ENCODE peak calls at places on chromosomes 6 and 20, in seven cellular contexts. C is IMR-90; U is CD8-positive, alpha-beta T cell; F is SJSA1; R is heart right ventricle; W is HCT116; K is GM23248. M is an unnamed sample. For H3K27me3, the result is how much of the 10 kb centered on the place peaks cover.

GRCh38 chr6:128600397-128600951 is 80.1 kb upstream of the PTPRK start:
- DNase-seq in R (no peak), C (peak), U (no peak), K (peak), W (no peak), F (peak), M (no peak)

GRCh38 chr6:10516953-10517352 is 4.2 kb upstream of the GCNT2 start:
- DNase-seq in W (no peak), C (no peak), F (no peak), U (no peak), R (no peak), K (no peak), M (no peak)

GRCh38 chr6:112562348-112563220 is 215.5 kb downstream of the RFPL4B start:
- DNase-seq in U (no peak), W (no peak), C (peak), K (peak), R (no peak), F (no peak), M (no peak)

GRCh38 chr20:2023151-2023550 is 29.3 kb upstream of the PDYN start:
- DNase-seq in K (no peak), W (peak), F (no peak), U (no peak), R (no peak), C (no peak), M (no peak)

GRCh38 chr6:142761756-142762155 is 183.2 kb downstream of the HIVEP2 start:
- DNase-seq in F (no peak), C (no peak), K (no peak), U (no peak), W (no peak), R (no peak), M (no peak)

GRCh38 chr20:33730946-33731692 is 677 bp upstream of the ZNF341 start:
- DNase-seq in W (no peak), R (no peak), K (no peak), C (no peak), U (peak), F (no peak), M (no peak)

GRCh38 chr6:37654727-37655500 is 42.8 kb downstream of the MDGA1 start:
- DNase-seq in U (no peak), W (no peak), K (no peak), F (no peak), R (no peak), C (no peak), M (no peak)

GRCh38 chr20:22617160-22617559 is 32.8 kb upstream of the FOXA2 start:
- DNase-seq in C (no peak), W (no peak), R (no peak), U (no peak), K (no peak), F (no peak), M (no peak)

GRCh38 chr6:140988780-140989179 is 1143.9 kb upstream of the GJE1 start:
- DNase-seq in K (no peak), U (no peak), R (no peak), W (no peak), F (no peak), C (no peak), M (no peak)

GRCh38 chr6:121436172-121436965 is 923 bp downstream of the GJA1 start:
- DNase-seq in U (no peak), W (no peak), R (no peak), F (no peak), K (peak), C (no peak), M (no peak)

GRCh38 chr6:131813991-131814390 is 6.2 kb downstream of the ENPP1 start:
- DNase-seq in U (no peak), C (no peak), W (no peak), R (no peak), K (no peak), F (no peak), M (no peak)

GRCh38 chr20:5844063-5844681 is 94.0 kb downstream of the SHLD1 start:
- DNase-seq in F (no peak), R (no peak), C (peak), W (peak), U (no peak), K (peak), M (no peak)

GRCh38 chr6:149454405-149454848 is 30.4 kb downstream of the ZC3H12D start:
- DNase-seq in R (peak), K (peak), U (no peak), C (peak), W (no peak), F (peak), M (no peak)

GRCh38 chr20:1935696-1936366 is 40.6 kb downstream of the SIRPA start:
- DNase-seq in F (no peak), K (peak), U (no peak), W (no peak), C (no peak), R (peak), M (no peak)

GRCh38 chr6:153872946-153873345 is 166.1 kb upstream of the OPRM1 start:
- DNase-seq in C (no peak), K (no peak), U (no peak), R (no peak), W (no peak), F (no peak), M (no peak)

GRCh38 chr20:38109657-38110524 is 55.2 kb downstream of the TGM2 start:
- DNase-seq in K (peak), R (peak), C (peak), F (peak), U (peak), W (no peak), M (peak)

GRCh38 chr6:8574311-8574710 is 139.0 kb upstream of the SLC35B3 start:
- DNase-seq in R (no peak), F (no peak), K (no peak), U (no peak), C (no peak), W (no peak), M (no peak)

GRCh38 chr6:159931112-159931511 is 37.8 kb upstream of the IGF2R start:
- DNase-seq in U (no peak), R (no peak), F (no peak), C (no peak), K (no peak), W (no peak), M (no peak)

GRCh38 chr6:113857565-113858066 is 471 bp downstream of the MARCKS start:
- DNase-seq in U (no peak), R (peak), F (peak), K (peak), C (no peak), W (no peak), M (no peak)

GRCh38 chr6:150070236-150070860 is 1.4 kb upstream of the ULBP3 start:
- DNase-seq in F (no peak), W (no peak), U (no peak), R (no peak), C (no peak), K (no peak), M (no peak)

GRCh38 chr20:41142914-41143313 is 5.6 kb downstream of the PLCG1 start:
- DNase-seq in W (no peak), C (no peak), K (no peak), U (peak), R (no peak), F (no peak), M (no peak)

GRCh38 chr6:93915961-93916360 is 496.6 kb upstream of the EPHA7 start:
- DNase-seq in W (no peak), K (no peak), F (no peak), C (no peak), R (no peak), U (no peak), M (no peak)

GRCh38 chr20:31644701-31645100 is 7.0 kb downstream of the COX4I2 start:
- DNase-seq in U (no peak), W (no peak), C (no peak), R (no peak), F (no peak), K (peak), M (no peak)

GRCh38 chr20:57584768-57585461 is 24.0 kb downstream of the PCK1 start:
- DNase-seq in U (no peak), F (no peak), W (no peak), K (no peak), C (no peak), R (no peak), M (no peak)

GRCh38 chr6:92109256-92109655 is 1310.1 kb downstream of the EPHA7 start:
- DNase-seq in C (no peak), U (no peak), W (no peak), R (no peak), F (no peak), K (no peak), M (no peak)

GRCh38 chr6:20044883-20045282 is 167.4 kb downstream of the MBOAT1 start:
- DNase-seq in F (no peak), U (no peak), R (no peak), W (no peak), K (no peak), C (no peak), M (no peak)

GRCh38 chr6:144898741-144899140 is 613.6 kb downstream of the UTRN start:
- DNase-seq in R (no peak), U (no peak), W (no peak), F (no peak), C (no peak), K (peak), M (no peak)
- H3K27me3 ChIP-seq in R (under half), U (under half), W (under half), F (under half), C (under half), K (under half), M (under half)

GRCh38 chr6:27439371-27439770 is 33.5 kb downstream of the ZNF184 start:
- DNase-seq in K (no peak), C (no peak), F (no peak), R (no peak), U (no peak), W (no peak), M (no peak)
- H3K27me3 ChIP-seq in K (under half), C (under half), F (under half), R (under half), U (under half), W (under half), M (under half)

DNA sequence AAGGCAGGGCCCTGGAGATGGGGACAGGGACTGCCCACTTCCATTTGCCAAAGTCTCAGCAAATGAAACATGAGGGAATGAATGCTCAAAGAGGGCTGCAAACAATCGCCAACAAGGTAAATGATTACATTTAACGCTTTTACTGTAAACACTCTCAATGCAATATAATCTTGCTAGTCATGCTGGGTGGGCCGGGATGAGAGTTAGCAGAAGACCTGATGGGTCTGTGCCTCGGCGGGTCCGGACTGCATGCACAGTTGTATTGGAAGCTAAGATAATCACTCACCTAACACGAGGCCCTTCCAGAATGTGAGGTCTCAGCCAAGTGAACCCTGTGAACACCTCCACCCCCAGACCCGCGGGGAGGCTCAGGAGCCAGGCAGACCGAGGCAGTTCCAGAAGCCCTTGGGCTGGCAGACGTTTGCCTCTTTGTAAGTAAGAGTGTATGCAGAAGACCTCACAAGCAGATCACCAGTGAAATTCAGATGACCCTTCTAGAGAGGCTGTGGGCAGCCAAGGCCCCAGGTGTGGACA is 4.7 kb upstream of the SLCO4A1 start:
- DNase-seq in W (no peak), K (no peak), C (no peak), F (no peak), U (no peak), R (peak), M (no peak)
- H3K27me3 ChIP-seq in W (under half), K (under half), C (half or more), F (under half), U (under half), R (under half), M (under half)

DNA sequence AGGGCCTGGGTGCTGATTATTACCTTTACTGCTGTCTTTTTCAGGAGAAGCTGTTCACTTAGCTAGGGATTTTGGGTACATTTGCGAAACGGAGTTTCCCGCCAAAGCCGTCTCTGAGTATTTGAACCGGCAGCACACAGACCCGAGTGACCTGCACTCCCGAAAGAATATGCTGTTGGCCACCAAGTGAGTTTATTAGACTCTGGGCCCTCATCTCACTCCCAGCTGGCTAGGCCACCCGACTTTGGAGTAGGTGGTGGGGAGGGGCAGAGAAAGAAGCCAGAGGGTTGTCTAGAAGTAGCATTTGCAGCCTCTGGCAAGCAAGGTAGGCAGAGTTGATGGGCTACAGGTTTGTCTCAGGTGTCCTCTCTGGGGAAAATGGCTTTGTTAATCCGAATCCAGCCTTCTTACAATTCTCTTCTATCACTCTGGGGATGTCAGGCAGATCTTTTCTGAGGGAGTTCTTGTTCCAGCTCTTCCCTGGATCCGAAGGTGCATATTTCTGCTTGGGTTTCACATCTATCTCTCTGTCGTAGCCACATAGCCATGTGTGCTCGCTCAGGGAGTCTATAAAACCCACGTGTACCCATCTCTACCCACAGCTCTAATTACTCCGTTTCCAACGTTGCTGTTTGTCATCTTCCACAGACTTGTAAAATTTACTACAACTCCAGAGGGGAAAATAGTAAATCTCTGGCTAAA is 21.6 kb downstream of the TFAP2B start:
- DNase-seq in K (no peak), W (no peak), U (no peak), C (no peak), R (no peak), F (no peak), M (no peak)
- H3K27me3 ChIP-seq in K (half or more), W (under half), U (under half), C (under half), R (half or more), F (half or more), M (under half)

DNA sequence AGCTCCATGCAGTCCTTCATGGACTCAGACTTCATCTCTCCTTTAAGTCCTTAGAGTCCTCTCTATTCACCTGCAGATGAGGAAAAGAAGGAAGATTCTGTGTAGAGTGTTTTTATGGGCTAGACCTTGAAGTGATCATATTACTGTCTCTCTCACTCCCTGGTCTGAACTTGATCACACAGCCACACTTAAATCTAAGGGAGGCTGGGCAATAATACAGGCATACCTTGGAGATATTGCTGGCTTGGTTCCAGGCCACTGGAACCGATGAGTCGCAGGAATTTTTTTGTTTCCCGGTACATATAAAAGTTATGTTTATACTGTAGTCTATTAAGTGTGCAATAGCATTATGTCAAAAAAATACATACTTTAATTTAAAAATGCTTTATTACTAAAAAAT is 59.2 kb upstream of the FOXO3 start:
- DNase-seq in F (no peak), R (no peak), K (peak), U (no peak), C (peak), W (no peak), M (no peak)
- H3K27me3 ChIP-seq in F (under half), R (under half), K (under half), U (under half), C (under half), W (under half), M (under half)

GRCh38 chr6:1386310-1386709 is 3.1 kb upstream of the FOXF2 start:
- DNase-seq in K (no peak), U (no peak), W (no peak), R (no peak), F (no peak), C (no peak), M (no peak)
- H3K27me3 ChIP-seq in K (under half), U (under half), W (under half), R (half or more), F (under half), C (under half), M (under half)

DNA sequence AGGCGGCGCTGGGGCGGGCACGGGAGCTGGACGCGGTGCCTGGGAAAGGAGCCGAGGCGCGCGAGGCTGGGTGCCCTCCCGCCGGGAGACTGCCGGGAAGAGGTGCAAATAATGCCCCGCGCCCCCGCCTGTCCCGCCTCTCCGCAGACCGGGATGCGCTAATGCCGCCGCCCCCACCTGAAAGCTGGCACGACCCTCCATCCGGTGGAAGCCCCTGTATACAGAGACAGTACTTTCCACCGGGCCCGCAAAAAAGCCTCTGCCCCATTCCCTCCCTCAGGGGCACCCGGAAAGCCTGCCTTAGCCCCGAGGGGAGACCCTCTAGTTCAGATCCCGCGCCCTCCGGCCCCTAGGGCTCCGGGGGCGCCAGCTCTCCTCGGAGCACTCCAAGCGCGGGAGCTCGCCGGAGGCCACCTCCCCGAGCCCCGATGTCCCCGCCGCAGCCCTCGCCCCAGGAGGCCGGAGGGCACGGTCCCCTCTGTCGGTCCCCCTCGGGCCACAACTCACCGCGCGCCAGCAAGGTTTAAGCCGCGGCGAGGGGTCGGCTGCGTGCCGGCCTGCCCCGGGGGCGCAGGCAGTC is 1.2 kb downstream of the GRM4 start:
- DNase-seq in K (peak), U (no peak), W (no peak), F (no peak), C (no peak), R (no peak), M (no peak)
- H3K27me3 ChIP-seq in K (under half), U (under half), W (under half), F (half or more), C (half or more), R (half or more), M (under half)

GRCh38 chr20:59405819-59406218 is 105.4 kb downstream of the EDN3 start:
- DNase-seq in R (no peak), W (no peak), U (no peak), K (no peak), C (no peak), F (no peak), M (no peak)
- H3K27me3 ChIP-seq in R (half or more), W (half or more), U (under half), K (under half), C (under half), F (half or more), M (under half)

GRCh38 chr6:31778193-31778592 is 1.1 kb upstream of the VWA7 start:
- DNase-seq in K (no peak), U (no peak), W (no peak), R (no peak), F (no peak), C (no peak), M (no peak)

GRCh38 chr6:31780507-31781243 is 3.5 kb upstream of the VWA7 start:
- DNase-seq in F (no peak), U (no peak), K (no peak), W (no peak), C (no peak), R (no peak), M (no peak)

GRCh38 chr6:31779908-31780307 is 2.8 kb upstream of the VWA7 start:
- DNase-seq in F (no peak), W (no peak), K (no peak), C (no peak), U (no peak), R (no peak), M (no peak)

GRCh38 chr6:31777667-31778050 is 531 bp upstream of the VWA7 start:
- DNase-seq in W (no peak), U (no peak), F (no peak), K (no peak), R (no peak), C (no peak), M (no peak)

DNA sequence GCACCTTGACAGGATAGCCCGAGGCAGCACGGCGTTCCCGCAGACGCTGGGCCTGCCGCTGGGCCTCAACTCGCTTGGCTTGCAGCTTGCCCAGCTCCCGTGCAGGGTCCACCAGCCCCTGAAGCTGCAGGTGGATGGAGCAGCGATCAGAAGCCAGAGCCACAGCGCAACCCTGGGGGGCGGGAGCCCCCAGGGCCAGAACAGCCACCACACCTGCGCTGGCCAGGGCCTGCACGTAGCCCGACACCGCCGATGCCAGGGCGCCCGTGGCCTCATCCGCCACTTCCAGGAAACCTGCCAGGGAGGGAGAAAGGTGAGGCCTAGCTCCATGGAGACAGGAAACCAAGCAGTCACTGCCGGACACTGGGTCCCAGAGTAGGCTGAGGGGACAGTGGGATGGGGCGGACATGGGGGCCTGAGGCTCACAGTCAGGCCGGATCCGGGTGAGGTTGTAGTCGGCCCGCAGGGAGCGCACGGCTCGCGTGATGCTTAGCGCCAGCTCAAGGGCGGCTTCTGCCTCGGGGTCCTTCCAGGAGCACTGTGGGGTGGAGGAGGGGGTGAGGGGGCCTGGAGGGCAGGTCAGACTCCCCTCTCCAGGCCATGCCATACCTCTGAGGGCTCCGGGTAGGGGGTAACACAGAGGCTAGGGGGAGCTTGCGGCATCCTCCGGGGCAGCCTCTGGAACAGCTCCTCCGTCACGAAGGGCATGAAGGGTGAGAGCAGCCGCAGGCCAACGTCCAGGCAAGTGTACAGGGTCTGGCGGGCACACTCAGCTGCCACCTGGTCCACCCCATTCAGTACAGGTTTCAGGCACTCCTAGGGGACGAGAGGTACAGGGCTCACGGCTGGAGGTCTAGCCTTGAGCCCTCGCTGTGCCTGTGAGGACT is 2.1 kb upstream of the VWA7 start:
- DNase-seq in R (no peak), W (no peak), F (no peak), C (no peak), K (no peak), U (no peak), M (no peak)
- H3K27me3 ChIP-seq in R (under half), W (under half), F (under half), C (under half), K (under half), U (under half), M (under half)